ENCODE peak calls at places on chromosomes 11 and 22, in six cellular contexts. B is T-helper 9 cell; G is stomach; L is stimulated activated CD4-positive, alpha-beta T cell treated with anti-CD3 and anti-CD28 coated beads, Interleukin-1b, Interleukin-23, amount 100 ng/mL, for 4 hours; R is Caki2; D is aorta. Y is an unnamed sample.

GRCh38 chr11:33722579-33723234 is 13.5 kb downstream of the CD59 start:
- DNase-seq in G (no peak), D (peak; percentile 64), L (no peak), R (no peak), B (no peak), Y (no peak)

GRCh38 chr22:45584121-45584570 is 81.5 kb downstream of the FBLN1 start:
- DNase-seq in B (no peak), R (no peak), D (peak; percentile 40), L (no peak), G (no peak), Y (no peak)

GRCh38 chr11:130124096-130124495 is 35.5 kb upstream of the ST14 start:
- DNase-seq in B (no peak), G (peak; percentile 44), D (peak; percentile 90), R (peak; percentile 58), L (no peak), Y (no peak)

GRCh38 chr11:926341-926916 is 759 bp downstream of the AP2A2 start:
- DNase-seq in B (peak; percentile 16), L (no peak), G (no peak), R (peak; percentile 54), D (peak; percentile 65), Y (peak; percentile 39)

GRCh38 chr11:134120143-134120850 is 51.4 kb downstream of the JAM3 start:
- DNase-seq in R (no peak), L (no peak), D (peak; percentile 82), B (no peak), G (peak; percentile 35), Y (no peak)

GRCh38 chr11:61138940-61139339 is 22.3 kb downstream of the VPS37C start:
- DNase-seq in G (no peak), L (no peak), D (peak; percentile 36), R (no peak), B (no peak), Y (peak; percentile 17)

GRCh38 chr11:69512136-69512535 is 30.7 kb downstream of the LINC01488 start:
- DNase-seq in D (no peak), G (no peak), R (no peak), B (no peak), L (no peak), Y (no peak)

GRCh38 chr22:21876486-21877176 is 9.2 kb upstream of the MAPK1 start:
- DNase-seq in G (no peak), B (no peak), R (no peak), L (no peak), D (no peak), Y (no peak)

GRCh38 chr22:20393705-20394476 is at the start of gene ZNF74:
- DNase-seq in L (peak; percentile 67), G (peak; percentile 90), D (peak; percentile 93), B (peak; percentile 72), R (peak; percentile 90), Y (peak; percentile 91)

GRCh38 chr11:107998761-107999160 is 9.9 kb upstream of the CUL5 start:
- DNase-seq in L (no peak), R (no peak), G (no peak), D (no peak), B (no peak), Y (no peak)

GRCh38 chr11:1391165-1392010 is 1.7 kb downstream of the BRSK2 start:
- DNase-seq in B (no peak), D (no peak), R (no peak), G (no peak), L (no peak), Y (peak; percentile 70)

GRCh38 chr11:130979386-130979972 is 63.2 kb upstream of the SNX19 start:
- DNase-seq in B (no peak), R (no peak), G (no peak), L (no peak), D (no peak), Y (peak; percentile 83)

GRCh38 chr11:120707098-120707497 is 195.6 kb downstream of the GRIK4 start:
- DNase-seq in B (no peak), R (no peak), D (no peak), L (no peak), G (no peak), Y (no peak)

GRCh38 chr22:48061726-48062125 is 1299.3 kb downstream of the TBC1D22A start:
- DNase-seq in G (no peak), R (no peak), L (no peak), D (no peak), B (no peak), Y (no peak)

GRCh38 chr11:67541198-67541597 is 18.0 kb upstream of the CABP2 start:
- DNase-seq in D (no peak), G (no peak), L (no peak), B (no peak), R (no peak), Y (no peak)